ENCODE peak calls at places on chromosomes 3 and 15, in nine cellular contexts. One of them, this sample, is unnamed.
A peak's percentile ranks its signal among the peaks of the same experiment; 100 is the strongest.

GRCh38 chr3:127986803-127987202 is 65.4 kb upstream of the SEC61A1 start:
- DNase-seq in dorsolateral prefrontal cortex: no peak
- DNase-seq in B cell: no peak
- DNase-seq in right lobe of liver: peak; percentile 94
- DNase-seq in nephron progenitor cell: no peak
- DNase-seq in A549: no peak
- DNase-seq in HepG2: no peak
- DNase-seq in omental fat pad: no peak
- DNase-seq in lower leg skin: no peak
- DNase-seq in this sample: no peak

GRCh38 chr15:38745136-38745535 is 180.5 kb upstream of the RASGRP1 start:
- DNase-seq in HepG2: no peak
- DNase-seq in nephron progenitor cell: no peak
- DNase-seq in right lobe of liver: no peak
- DNase-seq in dorsolateral prefrontal cortex: no peak
- DNase-seq in A549: no peak
- DNase-seq in lower leg skin: no peak
- DNase-seq in omental fat pad: no peak
- DNase-seq in B cell: no peak
- DNase-seq in this sample: no peak

GRCh38 chr3:121072128-121072527 is 164.1 kb downstream of the STXBP5L start:
- DNase-seq in dorsolateral prefrontal cortex: no peak
- DNase-seq in A549: no peak
- DNase-seq in B cell: no peak
- DNase-seq in omental fat pad: no peak
- DNase-seq in right lobe of liver: no peak
- DNase-seq in lower leg skin: no peak
- DNase-seq in nephron progenitor cell: no peak
- DNase-seq in HepG2: no peak
- DNase-seq in this sample: peak; percentile 50

GRCh38 chr3:119559441-119559963 is at the start of gene CD80:
- DNase-seq in B cell: peak; percentile 86
- DNase-seq in nephron progenitor cell: peak; percentile 8
- DNase-seq in HepG2: peak; percentile 45
- DNase-seq in right lobe of liver: no peak
- DNase-seq in omental fat pad: no peak
- DNase-seq in lower leg skin: peak; percentile 29
- DNase-seq in A549: peak; percentile 79
- DNase-seq in dorsolateral prefrontal cortex: no peak
- DNase-seq in this sample: peak; percentile 57

GRCh38 chr3:172288625-172289024 is 159.6 kb downstream of the GHSR start:
- DNase-seq in lower leg skin: no peak
- DNase-seq in right lobe of liver: no peak
- DNase-seq in B cell: no peak
- DNase-seq in dorsolateral prefrontal cortex: no peak
- DNase-seq in HepG2: no peak
- DNase-seq in nephron progenitor cell: no peak
- DNase-seq in A549: no peak
- DNase-seq in omental fat pad: no peak
- DNase-seq in this sample: no peak

GRCh38 chr15:71737761-71738160 is 72.6 kb upstream of the NR2E3 start:
- DNase-seq in B cell: no peak
- DNase-seq in omental fat pad: no peak
- DNase-seq in right lobe of liver: no peak
- DNase-seq in nephron progenitor cell: no peak
- DNase-seq in HepG2: no peak
- DNase-seq in dorsolateral prefrontal cortex: no peak
- DNase-seq in A549: no peak
- DNase-seq in lower leg skin: no peak
- DNase-seq in this sample: no peak

GRCh38 chr15:83698294-83698693 is 44.4 kb downstream of the ADAMTSL3 start:
- DNase-seq in right lobe of liver: no peak
- DNase-seq in dorsolateral prefrontal cortex: no peak
- DNase-seq in HepG2: no peak
- DNase-seq in B cell: no peak
- DNase-seq in nephron progenitor cell: no peak
- DNase-seq in lower leg skin: peak; percentile 19
- DNase-seq in A549: peak; percentile 63
- DNase-seq in omental fat pad: no peak
- DNase-seq in this sample: peak; percentile 81

GRCh38 chr15:34122771-34123183 is 20.9 kb downstream of the PGBD4 start:
- DNase-seq in HepG2: peak; percentile 14
- DNase-seq in lower leg skin: no peak
- DNase-seq in dorsolateral prefrontal cortex: no peak
- DNase-seq in nephron progenitor cell: no peak
- DNase-seq in right lobe of liver: no peak
- DNase-seq in B cell: no peak
- DNase-seq in A549: no peak
- DNase-seq in omental fat pad: no peak
- DNase-seq in this sample: no peak

GRCh38 chr3:143970773-143971366 is 753 bp upstream of the DIPK2A start:
- DNase-seq in nephron progenitor cell: peak; percentile 78
- DNase-seq in omental fat pad: no peak
- DNase-seq in dorsolateral prefrontal cortex: peak; percentile 67
- DNase-seq in lower leg skin: peak; percentile 35
- DNase-seq in HepG2: no peak
- DNase-seq in B cell: peak; percentile 86
- DNase-seq in A549: no peak
- DNase-seq in right lobe of liver: peak; percentile 72
- DNase-seq in this sample: no peak

GRCh38 chr3:65729553-65729952 is 309.2 kb downstream of the MAGI1 start:
- DNase-seq in lower leg skin: no peak
- DNase-seq in A549: no peak
- DNase-seq in B cell: no peak
- DNase-seq in dorsolateral prefrontal cortex: no peak
- DNase-seq in right lobe of liver: no peak
- DNase-seq in omental fat pad: no peak
- DNase-seq in nephron progenitor cell: no peak
- DNase-seq in HepG2: peak; percentile 92
- DNase-seq in this sample: no peak

GRCh38 chr3:98766924-98767323 is 3.8 kb downstream of the ST3GAL6 start:
- DNase-seq in A549: no peak
- DNase-seq in right lobe of liver: no peak
- DNase-seq in omental fat pad: no peak
- DNase-seq in dorsolateral prefrontal cortex: no peak
- DNase-seq in lower leg skin: no peak
- DNase-seq in nephron progenitor cell: no peak
- DNase-seq in HepG2: no peak
- DNase-seq in B cell: no peak
- DNase-seq in this sample: no peak

GRCh38 chr15:62663547-62663946 is 379.0 kb upstream of the TPM1 start:
- DNase-seq in HepG2: no peak
- DNase-seq in nephron progenitor cell: no peak
- DNase-seq in omental fat pad: no peak
- DNase-seq in dorsolateral prefrontal cortex: no peak
- DNase-seq in A549: no peak
- DNase-seq in lower leg skin: no peak
- DNase-seq in B cell: no peak
- DNase-seq in right lobe of liver: no peak
- DNase-seq in this sample: no peak

GRCh38 chr3:166425021-166425420 is 587.8 kb upstream of the BCHE start:
- DNase-seq in right lobe of liver: no peak
- DNase-seq in lower leg skin: no peak
- DNase-seq in HepG2: no peak
- DNase-seq in B cell: no peak
- DNase-seq in A549: no peak
- DNase-seq in nephron progenitor cell: no peak
- DNase-seq in dorsolateral prefrontal cortex: no peak
- DNase-seq in omental fat pad: no peak
- DNase-seq in this sample: no peak

GRCh38 chr3:166420071-166420470 is 582.8 kb upstream of the BCHE start:
- DNase-seq in nephron progenitor cell: no peak
- DNase-seq in A549: no peak
- DNase-seq in right lobe of liver: no peak
- DNase-seq in lower leg skin: no peak
- DNase-seq in HepG2: no peak
- DNase-seq in B cell: no peak
- DNase-seq in omental fat pad: no peak
- DNase-seq in dorsolateral prefrontal cortex: no peak
- DNase-seq in this sample: no peak

GRCh38 chr3:166425900-166426611 is 588.8 kb upstream of the BCHE start:
- DNase-seq in right lobe of liver: peak; percentile 23
- DNase-seq in lower leg skin: no peak
- DNase-seq in B cell: no peak
- DNase-seq in nephron progenitor cell: no peak
- DNase-seq in dorsolateral prefrontal cortex: no peak
- DNase-seq in A549: no peak
- DNase-seq in omental fat pad: no peak
- DNase-seq in HepG2: peak; percentile 1
- DNase-seq in this sample: no peak
- TF ChIP-seq CTCF in right lobe of liver: no peak
- TF ChIP-seq CTCF in lower leg skin: no peak
- TF ChIP-seq CTCF in B cell: no peak
- TF ChIP-seq CTCF in nephron progenitor cell: no peak
- TF ChIP-seq CTCF in dorsolateral prefrontal cortex: no peak
- TF ChIP-seq CTCF in A549: no peak
- TF ChIP-seq CTCF in omental fat pad: no peak
- TF ChIP-seq CTCF in HepG2: peak; percentile 14
- TF ChIP-seq CTCF in this sample: no peak

GRCh38 chr15:89772933-89773583 is 3.1 kb upstream of the MESP2 start:
- DNase-seq in right lobe of liver: no peak
- DNase-seq in lower leg skin: no peak
- DNase-seq in nephron progenitor cell: no peak
- DNase-seq in A549: peak; percentile 63
- DNase-seq in B cell: no peak
- DNase-seq in omental fat pad: no peak
- DNase-seq in dorsolateral prefrontal cortex: no peak
- DNase-seq in HepG2: peak; percentile 47
- DNase-seq in this sample: peak; percentile 36
- TF ChIP-seq CTCF in right lobe of liver: peak; percentile 31
- TF ChIP-seq CTCF in lower leg skin: no peak
- TF ChIP-seq CTCF in nephron progenitor cell: peak; percentile 27
- TF ChIP-seq CTCF in A549: no peak
- TF ChIP-seq CTCF in B cell: peak; percentile 21
- TF ChIP-seq CTCF in omental fat pad: no peak
- TF ChIP-seq CTCF in dorsolateral prefrontal cortex: no peak
- TF ChIP-seq CTCF in HepG2: no peak
- TF ChIP-seq CTCF in this sample: peak; percentile 29

GRCh38 chr3:38124324-38125122 is 12.4 kb downstream of the ACAA1 start:
- DNase-seq in lower leg skin: no peak
- DNase-seq in B cell: no peak
- DNase-seq in omental fat pad: no peak
- DNase-seq in nephron progenitor cell: no peak
- DNase-seq in A549: no peak
- DNase-seq in dorsolateral prefrontal cortex: no peak
- DNase-seq in right lobe of liver: peak; percentile 52
- DNase-seq in HepG2: no peak
- DNase-seq in this sample: no peak

GRCh38 chr3:38126121-38126892 is 10.6 kb downstream of the ACAA1 start:
- DNase-seq in lower leg skin: no peak
- DNase-seq in omental fat pad: peak; percentile 16
- DNase-seq in A549: no peak
- DNase-seq in HepG2: no peak
- DNase-seq in right lobe of liver: peak; percentile 35
- DNase-seq in B cell: no peak
- DNase-seq in dorsolateral prefrontal cortex: no peak
- DNase-seq in nephron progenitor cell: no peak
- DNase-seq in this sample: no peak

GRCh38 chr3:38122712-38123290 is 14.1 kb downstream of the ACAA1 start:
- DNase-seq in HepG2: no peak
- DNase-seq in nephron progenitor cell: no peak
- DNase-seq in dorsolateral prefrontal cortex: no peak
- DNase-seq in A549: no peak
- DNase-seq in B cell: no peak
- DNase-seq in omental fat pad: peak; percentile 6
- DNase-seq in right lobe of liver: no peak
- DNase-seq in lower leg skin: no peak
- DNase-seq in this sample: no peak

GRCh38 chr3:38127611-38128302 is 9.2 kb downstream of the ACAA1 start:
- DNase-seq in right lobe of liver: no peak
- DNase-seq in HepG2: no peak
- DNase-seq in lower leg skin: no peak
- DNase-seq in omental fat pad: peak; percentile 9
- DNase-seq in B cell: no peak
- DNase-seq in nephron progenitor cell: no peak
- DNase-seq in A549: no peak
- DNase-seq in dorsolateral prefrontal cortex: no peak
- DNase-seq in this sample: no peak

DNA sequence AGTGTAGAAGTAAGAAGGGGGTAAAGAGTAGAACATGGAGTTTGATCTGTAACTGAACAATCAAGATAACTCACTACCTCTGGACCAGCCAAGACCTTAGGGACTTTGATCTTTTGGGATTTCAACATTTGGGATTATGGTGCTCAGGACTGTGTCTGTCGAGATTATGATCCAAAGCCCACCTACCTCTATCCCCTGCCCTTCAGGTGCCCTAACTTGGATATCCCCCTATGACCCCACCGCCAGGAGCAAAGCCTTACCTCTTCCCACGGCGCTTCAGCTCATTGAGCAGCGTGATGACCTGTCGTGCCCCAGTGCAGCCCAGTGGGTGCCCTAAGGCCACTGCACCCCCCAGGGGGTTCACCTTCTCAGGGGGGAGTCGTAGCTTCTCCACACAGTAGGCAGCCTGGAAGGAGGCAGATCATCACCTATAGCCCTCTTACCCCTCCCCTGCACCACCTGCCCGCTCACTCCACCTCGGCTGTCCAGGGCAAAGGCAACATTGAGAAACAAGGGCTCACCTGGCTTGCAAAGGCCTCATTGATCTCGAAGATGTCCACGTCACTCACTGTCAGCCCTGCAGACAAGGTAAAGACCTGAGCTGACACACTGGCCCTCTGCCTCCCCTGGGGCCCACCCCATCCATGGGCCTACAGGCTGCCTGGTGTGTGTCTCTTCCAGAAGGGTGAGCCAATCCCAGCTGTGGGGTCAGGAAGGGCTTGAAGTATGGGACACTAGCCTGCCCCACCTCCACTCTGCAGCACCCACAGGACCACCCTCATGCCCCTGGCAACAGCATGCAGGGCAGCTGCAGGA is 11.4 kb downstream of the ACAA1 start:
- DNase-seq in lower leg skin: no peak
- DNase-seq in omental fat pad: peak; percentile 7
- DNase-seq in nephron progenitor cell: no peak
- DNase-seq in right lobe of liver: peak; percentile 90
- DNase-seq in HepG2: no peak
- DNase-seq in B cell: no peak
- DNase-seq in A549: no peak
- DNase-seq in dorsolateral prefrontal cortex: no peak
- DNase-seq in this sample: no peak
- TF ChIP-seq CTCF in lower leg skin: no peak
- TF ChIP-seq CTCF in omental fat pad: no peak
- TF ChIP-seq CTCF in nephron progenitor cell: no peak
- TF ChIP-seq CTCF in right lobe of liver: no peak
- TF ChIP-seq CTCF in HepG2: no peak
- TF ChIP-seq CTCF in B cell: no peak
- TF ChIP-seq CTCF in A549: no peak
- TF ChIP-seq CTCF in dorsolateral prefrontal cortex: no peak
- TF ChIP-seq CTCF in this sample: no peak

DNA sequence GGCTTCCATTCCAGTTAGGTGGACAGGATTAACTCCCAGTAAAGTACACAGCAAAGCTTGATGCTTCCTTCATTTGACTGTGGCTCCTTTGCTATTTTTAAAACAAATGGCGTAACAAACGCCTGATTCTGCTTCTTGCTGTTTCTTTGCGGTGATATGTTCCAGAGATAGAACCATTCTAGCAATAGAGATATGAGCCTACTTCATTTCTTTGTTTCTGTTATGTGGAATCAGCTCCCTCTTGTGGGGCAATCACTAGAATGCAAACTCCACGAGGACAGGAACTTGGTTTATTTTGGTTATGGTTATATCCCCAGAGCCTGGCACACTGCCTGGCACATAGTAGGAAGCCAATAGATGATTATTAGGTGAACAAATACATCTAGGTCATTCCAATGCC is 122.6 kb upstream of the SLC6A11 start:
- DNase-seq in dorsolateral prefrontal cortex: no peak
- DNase-seq in lower leg skin: no peak
- DNase-seq in A549: no peak
- DNase-seq in nephron progenitor cell: no peak
- DNase-seq in right lobe of liver: no peak
- DNase-seq in B cell: no peak
- DNase-seq in omental fat pad: no peak
- DNase-seq in HepG2: no peak
- DNase-seq in this sample: peak; percentile 17
- TF ChIP-seq CTCF in dorsolateral prefrontal cortex: peak; percentile 25
- TF ChIP-seq CTCF in lower leg skin: no peak
- TF ChIP-seq CTCF in A549: no peak
- TF ChIP-seq CTCF in nephron progenitor cell: no peak
- TF ChIP-seq CTCF in right lobe of liver: peak; percentile 57
- TF ChIP-seq CTCF in B cell: no peak
- TF ChIP-seq CTCF in omental fat pad: no peak
- TF ChIP-seq CTCF in HepG2: peak; percentile 61
- TF ChIP-seq CTCF in this sample: no peak